ENCODE peak calls at places on chromosome 10, in nine cellular contexts. One of them, this sample, is unnamed.

GRCh38 chr10:77590344-77591237 is 47.0 kb downstream of the KCNMA1 start:
- DNase-seq in SK-N-SH: no peak
- DNase-seq in transverse colon: no peak
- DNase-seq in GM23338: no peak
- DNase-seq in HL-60: no peak
- DNase-seq in K562: no peak
- DNase-seq in stomach: no peak
- DNase-seq in HCT116: no peak
- DNase-seq in HepG2: no peak
- DNase-seq in this sample: peak

GRCh38 chr10:102674566-102674965 is 30.3 kb downstream of the TRIM8 start:
- DNase-seq in SK-N-SH: peak
- DNase-seq in transverse colon: no peak
- DNase-seq in GM23338: no peak
- DNase-seq in HL-60: no peak
- DNase-seq in K562: no peak
- DNase-seq in stomach: no peak
- DNase-seq in HCT116: no peak
- DNase-seq in HepG2: peak
- DNase-seq in this sample: no peak

GRCh38 chr10:2925631-2926030 is 141.7 kb upstream of the PFKP start:
- DNase-seq in SK-N-SH: no peak
- DNase-seq in transverse colon: peak
- DNase-seq in GM23338: no peak
- DNase-seq in HL-60: no peak
- DNase-seq in K562: no peak
- DNase-seq in stomach: peak
- DNase-seq in HCT116: no peak
- DNase-seq in HepG2: no peak
- DNase-seq in this sample: peak

GRCh38 chr10:122632031-122632430 is 67.6 kb downstream of the C10orf120 start:
- DNase-seq in SK-N-SH: peak
- DNase-seq in transverse colon: no peak
- DNase-seq in GM23338: no peak
- DNase-seq in HL-60: no peak
- DNase-seq in K562: no peak
- DNase-seq in stomach: no peak
- DNase-seq in HCT116: no peak
- DNase-seq in HepG2: no peak
- DNase-seq in this sample: peak

GRCh38 chr10:101577121-101577871 is 10.8 kb downstream of the POLL start:
- DNase-seq in SK-N-SH: peak
- DNase-seq in transverse colon: no peak
- DNase-seq in GM23338: no peak
- DNase-seq in HL-60: no peak
- DNase-seq in K562: no peak
- DNase-seq in stomach: no peak
- DNase-seq in HCT116: no peak
- DNase-seq in HepG2: no peak
- DNase-seq in this sample: no peak

GRCh38 chr10:51100221-51100620 is 25.9 kb downstream of the PRKG1 start:
- DNase-seq in SK-N-SH: no peak
- DNase-seq in transverse colon: no peak
- DNase-seq in GM23338: no peak
- DNase-seq in HL-60: no peak
- DNase-seq in K562: no peak
- DNase-seq in stomach: no peak
- DNase-seq in HCT116: no peak
- DNase-seq in HepG2: no peak
- DNase-seq in this sample: no peak

GRCh38 chr10:77794256-77795142 is 132.1 kb downstream of the DLG5 start:
- DNase-seq in SK-N-SH: no peak
- DNase-seq in transverse colon: no peak
- DNase-seq in GM23338: no peak
- DNase-seq in HL-60: no peak
- DNase-seq in K562: no peak
- DNase-seq in stomach: no peak
- DNase-seq in HCT116: no peak
- DNase-seq in HepG2: no peak
- DNase-seq in this sample: peak

GRCh38 chr10:131041361-131041916 is 270.1 kb downstream of the TCERG1L start:
- DNase-seq in SK-N-SH: no peak
- DNase-seq in transverse colon: no peak
- DNase-seq in GM23338: no peak
- DNase-seq in HL-60: no peak
- DNase-seq in K562: no peak
- DNase-seq in stomach: no peak
- DNase-seq in HCT116: no peak
- DNase-seq in HepG2: no peak
- DNase-seq in this sample: peak

GRCh38 chr10:49300140-49300974 is 1.4 kb downstream of the C10orf71 start:
- DNase-seq in SK-N-SH: peak
- DNase-seq in transverse colon: no peak
- DNase-seq in GM23338: no peak
- DNase-seq in HL-60: no peak
- DNase-seq in K562: peak
- DNase-seq in stomach: no peak
- DNase-seq in HCT116: no peak
- DNase-seq in HepG2: no peak
- DNase-seq in this sample: no peak

GRCh38 chr10:85194685-85195084 is 866.3 kb downstream of the CCSER2 start:
- DNase-seq in SK-N-SH: no peak
- DNase-seq in transverse colon: no peak
- DNase-seq in GM23338: no peak
- DNase-seq in HL-60: no peak
- DNase-seq in K562: no peak
- DNase-seq in stomach: no peak
- DNase-seq in HCT116: no peak
- DNase-seq in HepG2: no peak
- DNase-seq in this sample: no peak

GRCh38 chr10:49280001-49280408 is 19.0 kb upstream of the C10orf71 start:
- DNase-seq in SK-N-SH: no peak
- DNase-seq in transverse colon: no peak
- DNase-seq in GM23338: no peak
- DNase-seq in HL-60: peak
- DNase-seq in K562: no peak
- DNase-seq in stomach: peak
- DNase-seq in HCT116: no peak
- DNase-seq in HepG2: no peak
- DNase-seq in this sample: no peak

GRCh38 chr10:112379635-112380296 is 5.8 kb downstream of the ACSL5 start:
- DNase-seq in SK-N-SH: no peak
- DNase-seq in transverse colon: peak
- DNase-seq in GM23338: no peak
- DNase-seq in HL-60: no peak
- DNase-seq in K562: peak
- DNase-seq in stomach: no peak
- DNase-seq in HCT116: peak
- DNase-seq in HepG2: peak
- DNase-seq in this sample: no peak

GRCh38 chr10:79404231-79404609 is 41.2 kb downstream of the ZCCHC24 start:
- DNase-seq in SK-N-SH: no peak
- DNase-seq in transverse colon: peak
- DNase-seq in GM23338: peak
- DNase-seq in HL-60: peak
- DNase-seq in K562: no peak
- DNase-seq in stomach: peak
- DNase-seq in HCT116: no peak
- DNase-seq in HepG2: peak
- DNase-seq in this sample: peak
- H3K4me3 ChIP-seq in SK-N-SH: no peak
- H3K4me3 ChIP-seq in transverse colon: no peak
- H3K4me3 ChIP-seq in GM23338: no peak
- H3K4me3 ChIP-seq in HL-60: no peak
- H3K4me3 ChIP-seq in K562: no peak
- H3K4me3 ChIP-seq in stomach: no peak
- H3K4me3 ChIP-seq in HCT116: no peak
- H3K4me3 ChIP-seq in HepG2: peak
- H3K4me3 ChIP-seq in this sample: peak

DNA sequence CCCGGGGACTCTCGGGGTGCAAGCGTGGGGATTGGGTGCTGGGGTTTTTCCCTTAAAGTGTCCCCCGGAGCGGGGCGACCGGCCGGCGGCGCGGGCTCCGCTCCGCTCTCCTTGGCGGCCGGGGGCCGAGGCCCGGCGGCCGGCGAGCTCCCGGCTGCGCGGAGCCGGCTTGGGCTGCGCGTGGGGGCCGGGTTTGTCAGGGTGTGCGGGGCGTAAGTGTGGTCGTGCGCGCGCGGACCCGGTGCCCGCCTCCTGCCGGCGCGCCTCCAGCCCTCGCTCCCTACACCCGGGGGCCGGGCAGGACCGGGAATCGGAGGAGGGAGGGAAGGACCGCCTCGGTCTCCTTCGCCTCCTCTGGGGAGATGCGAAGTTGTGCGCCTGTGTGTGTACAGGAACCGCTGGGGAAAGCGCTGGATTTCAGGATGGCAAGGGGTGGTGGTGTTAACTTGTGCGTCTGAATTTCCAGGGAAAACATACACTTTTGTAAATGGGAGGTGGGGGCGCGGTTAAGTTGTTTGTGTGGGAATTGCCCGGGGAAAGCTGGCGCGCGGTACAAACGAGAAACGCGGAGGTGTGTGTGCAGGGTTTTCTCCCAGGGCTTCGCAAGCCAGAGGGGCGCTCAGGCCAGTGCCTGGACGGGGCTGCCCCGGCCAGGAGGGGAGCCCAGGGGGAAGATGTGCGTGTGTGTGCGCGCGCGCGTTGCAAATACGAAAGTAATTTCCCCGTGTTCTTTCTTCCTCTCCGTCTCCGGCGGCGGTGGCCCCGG is 742 bp downstream of the ZMIZ1 start:
- DNase-seq in SK-N-SH: peak
- DNase-seq in transverse colon: peak
- DNase-seq in GM23338: peak
- DNase-seq in HL-60: no peak
- DNase-seq in K562: peak
- DNase-seq in stomach: peak
- DNase-seq in HCT116: no peak
- DNase-seq in HepG2: no peak
- DNase-seq in this sample: peak
- TF ChIP-seq POLR2AphosphoS5 in SK-N-SH: no peak
- TF ChIP-seq POLR2AphosphoS5 in transverse colon: no peak
- TF ChIP-seq POLR2AphosphoS5 in GM23338: no peak
- TF ChIP-seq POLR2AphosphoS5 in HL-60: peak
- TF ChIP-seq POLR2AphosphoS5 in K562: no peak
- TF ChIP-seq POLR2AphosphoS5 in stomach: no peak
- TF ChIP-seq POLR2AphosphoS5 in HCT116: no peak
- TF ChIP-seq POLR2AphosphoS5 in HepG2: no peak
- TF ChIP-seq POLR2AphosphoS5 in this sample: peak

GRCh38 chr10:95532536-95532935 is 28.6 kb downstream of the SORBS1 start:
- DNase-seq in SK-N-SH: no peak
- DNase-seq in transverse colon: no peak
- DNase-seq in GM23338: no peak
- DNase-seq in HL-60: no peak
- DNase-seq in K562: no peak
- DNase-seq in stomach: no peak
- DNase-seq in HCT116: no peak
- DNase-seq in HepG2: no peak
- DNase-seq in this sample: no peak

GRCh38 chr10:95531041-95531809 is 29.9 kb downstream of the SORBS1 start:
- DNase-seq in SK-N-SH: peak
- DNase-seq in transverse colon: no peak
- DNase-seq in GM23338: no peak
- DNase-seq in HL-60: no peak
- DNase-seq in K562: peak
- DNase-seq in stomach: no peak
- DNase-seq in HCT116: no peak
- DNase-seq in HepG2: no peak
- DNase-seq in this sample: no peak

GRCh38 chr10:95531994-95532399 is 29.2 kb downstream of the SORBS1 start:
- DNase-seq in SK-N-SH: no peak
- DNase-seq in transverse colon: no peak
- DNase-seq in GM23338: no peak
- DNase-seq in HL-60: peak
- DNase-seq in K562: peak
- DNase-seq in stomach: no peak
- DNase-seq in HCT116: no peak
- DNase-seq in HepG2: no peak
- DNase-seq in this sample: no peak

GRCh38 chr10:95530561-95530960 is 30.6 kb downstream of the SORBS1 start:
- DNase-seq in SK-N-SH: no peak
- DNase-seq in transverse colon: no peak
- DNase-seq in GM23338: no peak
- DNase-seq in HL-60: no peak
- DNase-seq in K562: no peak
- DNase-seq in stomach: no peak
- DNase-seq in HCT116: no peak
- DNase-seq in HepG2: no peak
- DNase-seq in this sample: no peak

GRCh38 chr10:95530021-95530420 is 31.1 kb downstream of the SORBS1 start:
- DNase-seq in SK-N-SH: no peak
- DNase-seq in transverse colon: no peak
- DNase-seq in GM23338: no peak
- DNase-seq in HL-60: no peak
- DNase-seq in K562: no peak
- DNase-seq in stomach: no peak
- DNase-seq in HCT116: no peak
- DNase-seq in HepG2: no peak
- DNase-seq in this sample: no peak
- H3K27ac ChIP-seq in SK-N-SH: no peak
- H3K27ac ChIP-seq in transverse colon: peak
- H3K27ac ChIP-seq in GM23338: no peak
- H3K27ac ChIP-seq in HL-60: no peak
- H3K27ac ChIP-seq in K562: peak
- H3K27ac ChIP-seq in stomach: peak
- H3K27ac ChIP-seq in HCT116: no peak
- H3K27ac ChIP-seq in HepG2: peak
- H3K27ac ChIP-seq in this sample: no peak

GRCh38 chr10:71708897-71709882 is 10.4 kb downstream of the C10orf105 start:
- DNase-seq in SK-N-SH: no peak
- DNase-seq in transverse colon: no peak
- DNase-seq in GM23338: peak
- DNase-seq in HL-60: no peak
- DNase-seq in K562: no peak
- DNase-seq in stomach: no peak
- DNase-seq in HCT116: no peak
- DNase-seq in HepG2: no peak
- DNase-seq in this sample: no peak

GRCh38 chr10:71706216-71707121 is 13.1 kb downstream of the C10orf105 start:
- DNase-seq in SK-N-SH: no peak
- DNase-seq in transverse colon: no peak
- DNase-seq in GM23338: no peak
- DNase-seq in HL-60: no peak
- DNase-seq in K562: no peak
- DNase-seq in stomach: no peak
- DNase-seq in HCT116: no peak
- DNase-seq in HepG2: no peak
- DNase-seq in this sample: no peak

GRCh38 chr10:71710519-71710918 is 9.1 kb downstream of the C10orf105 start:
- DNase-seq in SK-N-SH: no peak
- DNase-seq in transverse colon: no peak
- DNase-seq in GM23338: no peak
- DNase-seq in HL-60: no peak
- DNase-seq in K562: no peak
- DNase-seq in stomach: no peak
- DNase-seq in HCT116: no peak
- DNase-seq in HepG2: no peak
- DNase-seq in this sample: no peak

GRCh38 chr10:71707240-71707789 is 12.3 kb downstream of the C10orf105 start:
- DNase-seq in SK-N-SH: no peak
- DNase-seq in transverse colon: no peak
- DNase-seq in GM23338: no peak
- DNase-seq in HL-60: no peak
- DNase-seq in K562: no peak
- DNase-seq in stomach: no peak
- DNase-seq in HCT116: no peak
- DNase-seq in HepG2: no peak
- DNase-seq in this sample: no peak

GRCh38 chr10:71708301-71708703 is 11.3 kb downstream of the C10orf105 start:
- DNase-seq in SK-N-SH: peak
- DNase-seq in transverse colon: peak
- DNase-seq in GM23338: peak
- DNase-seq in HL-60: no peak
- DNase-seq in K562: peak
- DNase-seq in stomach: peak
- DNase-seq in HCT116: no peak
- DNase-seq in HepG2: peak
- DNase-seq in this sample: peak
- H3K4me3 ChIP-seq in SK-N-SH: peak
- H3K4me3 ChIP-seq in transverse colon: no peak
- H3K4me3 ChIP-seq in GM23338: peak
- H3K4me3 ChIP-seq in HL-60: no peak
- H3K4me3 ChIP-seq in K562: no peak
- H3K4me3 ChIP-seq in stomach: no peak
- H3K4me3 ChIP-seq in HCT116: no peak
- H3K4me3 ChIP-seq in HepG2: no peak
- H3K4me3 ChIP-seq in this sample: no peak